ENCODE peak calls at places on chromosomes 4 and X, in five cellular contexts. E, X, U, T and I are unnamed samples.

GRCh38 chr4:17469931-17470674 is 41.8 kb downstream of the QDPR start:
- DNase-seq in E (peak; percentile 26), X (peak; percentile 16), U (no peak), T (no peak), I (no peak)

GRCh38 chr4:186079698-186080097 is 10.7 kb downstream of the TLR3 start:
- DNase-seq in E (no peak), X (no peak), U (no peak), T (no peak), I (no peak)

GRCh38 chr4:173121044-173121685 is 47.4 kb upstream of the GALNT7 start:
- DNase-seq in E (peak; percentile 68), X (peak; percentile 59), U (no peak), T (no peak), I (no peak)

GRCh38 chrX:152632445-152633097 is 5.1 kb upstream of the GABRQ start:
- DNase-seq in E (peak; percentile 15), X (no peak), U (no peak), T (no peak), I (peak; percentile 3)

GRCh38 chr4:15587649-15588048 is 67.5 kb downstream of the FBXL5 start:
- DNase-seq in E (no peak), X (no peak), U (no peak), T (no peak), I (no peak)

GRCh38 chr4:121408-122084 is 2.8 kb upstream of the ZNF718 start:
- DNase-seq in E (no peak), X (no peak), U (no peak), T (no peak), I (peak; percentile 33)

GRCh38 chr4:138775485-138775884 is 240.1 kb upstream of the NOCT start:
- DNase-seq in E (no peak), X (no peak), U (no peak), T (no peak), I (no peak)

GRCh38 chr4:184384810-184385557 is 89.4 kb downstream of the IRF2 start:
- DNase-seq in E (no peak), X (no peak), U (no peak), T (no peak), I (no peak)

GRCh38 chr4:7859350-7859749 is 80.3 kb downstream of the AFAP1 start:
- DNase-seq in E (no peak), X (no peak), U (peak; percentile 1), T (no peak), I (no peak)

GRCh38 chr4:151376540-151376939 is 32.4 kb upstream of the FHIP1A start:
- DNase-seq in E (no peak), X (no peak), U (no peak), T (no peak), I (no peak)

GRCh38 chrX:7170903-7171302 is 22.9 kb upstream of the PUDP start:
- DNase-seq in E (no peak), X (no peak), U (no peak), T (no peak), I (peak; percentile 18)

GRCh38 chr4:125444166-125444565 is 129.4 kb downstream of the FAT4 start:
- DNase-seq in E (no peak), X (no peak), U (no peak), T (no peak), I (no peak)

GRCh38 chr4:118356731-118357130 is 3.9 kb upstream of the PRSS12 start:
- DNase-seq in E (no peak), X (no peak), U (no peak), T (no peak), I (no peak)

GRCh38 chrX:108224727-108225455 is 133.3 kb downstream of the ATG4A start:
- DNase-seq in E (peak; percentile 58), X (peak; percentile 47), U (no peak), T (no peak), I (peak; percentile 3)

GRCh38 chr4:183284229-183284628 is 35.8 kb downstream of the CLDN22 start:
- DNase-seq in E (no peak), X (no peak), U (no peak), T (no peak), I (no peak)

GRCh38 chr4:42454755-42455154 is 57.5 kb downstream of the SHISA3 start:
- DNase-seq in E (no peak), X (no peak), U (no peak), T (no peak), I (no peak)

GRCh38 chrX:43969504-43970501 is 3.4 kb downstream of the NDP start:
- DNase-seq in E (peak; percentile 73), X (peak; percentile 65), U (no peak), T (no peak), I (no peak)

GRCh38 chr4:61572160-61572559 is 372.0 kb downstream of the ADGRL3 start:
- DNase-seq in E (peak; percentile 83), X (peak; percentile 80), U (no peak), T (no peak), I (no peak)

GRCh38 chr4:181753189-181753588 is 490.0 kb upstream of the TENM3 start:
- DNase-seq in E (no peak), X (no peak), U (no peak), T (no peak), I (no peak)

GRCh38 chr4:48898733-48899431 is 7.7 kb downstream of the OCIAD2 start:
- DNase-seq in E (peak; percentile 66), X (peak; percentile 58), U (no peak), T (no peak), I (no peak)

GRCh38 chr4:153759407-153760226 is at the start of gene RNF175:
- DNase-seq in E (peak; percentile 4), X (no peak), U (no peak), T (no peak), I (no peak)

GRCh38 chrX:48971325-48972213 is at the start of gene KCND1:
- DNase-seq in E (peak; percentile 75), X (peak; percentile 64), U (peak; percentile 73), T (no peak), I (no peak)

GRCh38 chr4:64940698-64941097 is 531.4 kb upstream of the TECRL start:
- DNase-seq in E (peak; percentile 89), X (peak; percentile 86), U (no peak), T (no peak), I (no peak)

GRCh38 chr4:29278580-29278979 is 1441.6 kb upstream of the PCDH7 start:
- DNase-seq in E (peak; percentile 53), X (peak; percentile 44), U (no peak), T (no peak), I (no peak)

GRCh38 chr4:75412746-75413145 is 101.5 kb downstream of the RCHY1 start:
- DNase-seq in E (no peak), X (no peak), U (no peak), T (no peak), I (no peak)

GRCh38 chrX:120315776-120316175 is 4.5 kb upstream of the TMEM255A start:
- DNase-seq in E (no peak), X (no peak), U (no peak), T (no peak), I (no peak)

GRCh38 chrX:67654301-67654700 is 110.5 kb downstream of the AR start:
- DNase-seq in E (no peak), X (no peak), U (no peak), T (no peak), I (no peak)

GRCh38 chr4:132572210-132572609 is 576.9 kb upstream of the PCDH10 start:
- DNase-seq in E (peak; percentile 96), X (peak; percentile 96), U (no peak), T (no peak), I (no peak)

DNA sequence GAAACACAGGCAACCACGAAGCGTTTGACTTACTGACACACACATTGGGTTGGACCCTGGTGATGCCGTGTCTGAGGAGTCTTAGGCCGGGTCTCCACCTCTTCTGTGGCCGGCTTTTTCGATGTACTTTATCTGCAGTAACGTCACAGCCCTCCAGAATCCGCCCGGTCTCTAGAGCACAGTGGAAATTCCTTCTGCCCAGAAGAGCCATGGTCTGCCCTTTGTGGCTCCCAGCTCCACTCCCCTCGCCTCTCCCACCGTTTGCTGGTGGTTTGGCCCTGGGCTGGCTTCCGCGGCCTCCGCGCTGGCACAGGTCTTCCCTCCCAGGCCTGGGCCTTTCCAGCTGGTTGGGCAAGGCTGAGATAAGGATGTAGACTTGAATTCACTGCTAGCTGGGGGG is 4.3 kb downstream of the MAEA start:
- DNase-seq in E (peak; percentile 83), X (peak; percentile 79), U (peak; percentile 41), T (no peak), I (no peak)
- H3K4me3 ChIP-seq in E (no peak overlapping the region), X (no peak overlapping the region), U (no peak overlapping the region), T (no peak overlapping the region), I (no peak overlapping the region)

GRCh38 chr4:3340038-3340702 is 47.3 kb downstream of the RGS12 start:
- DNase-seq in E (no peak), X (no peak), U (no peak), T (no peak), I (no peak)
- H3K27me3 ChIP-seq in E (no peaks in the 10 kb centered on the region), X (no peaks in the 10 kb centered on the region), U (no peaks in the 10 kb centered on the region), T (no peaks in the 10 kb centered on the region), I (no peaks in the 10 kb centered on the region)

DNA sequence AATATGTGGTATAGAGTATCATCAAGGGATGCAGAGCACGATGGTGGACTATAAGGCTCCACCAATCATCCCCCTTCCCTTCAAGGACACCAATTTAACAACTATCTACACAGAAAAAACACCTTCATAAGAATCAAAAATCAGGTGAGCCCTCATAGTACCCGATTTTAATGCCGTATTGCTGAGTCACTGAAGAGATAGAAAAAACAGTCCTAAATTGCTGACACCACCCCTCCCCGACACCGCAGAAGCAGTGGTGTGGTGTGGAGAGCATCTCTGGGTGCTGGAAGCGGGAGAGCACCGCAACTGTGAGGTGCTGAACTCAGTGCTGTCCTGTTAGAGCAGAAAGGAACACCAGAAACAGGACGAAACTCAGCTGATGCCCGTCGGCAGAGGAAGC is 49.3 kb downstream of the ABCB7 start:
- DNase-seq in E (no peak), X (no peak), U (no peak), T (no peak), I (no peak)
- H3K9me3 ChIP-seq in E (no peaks in the 10 kb centered on the region), X (no peaks in the 10 kb centered on the region), U (no peaks in the 10 kb centered on the region), T (no peaks in the 10 kb centered on the region), I (no peaks in the 10 kb centered on the region)

DNA sequence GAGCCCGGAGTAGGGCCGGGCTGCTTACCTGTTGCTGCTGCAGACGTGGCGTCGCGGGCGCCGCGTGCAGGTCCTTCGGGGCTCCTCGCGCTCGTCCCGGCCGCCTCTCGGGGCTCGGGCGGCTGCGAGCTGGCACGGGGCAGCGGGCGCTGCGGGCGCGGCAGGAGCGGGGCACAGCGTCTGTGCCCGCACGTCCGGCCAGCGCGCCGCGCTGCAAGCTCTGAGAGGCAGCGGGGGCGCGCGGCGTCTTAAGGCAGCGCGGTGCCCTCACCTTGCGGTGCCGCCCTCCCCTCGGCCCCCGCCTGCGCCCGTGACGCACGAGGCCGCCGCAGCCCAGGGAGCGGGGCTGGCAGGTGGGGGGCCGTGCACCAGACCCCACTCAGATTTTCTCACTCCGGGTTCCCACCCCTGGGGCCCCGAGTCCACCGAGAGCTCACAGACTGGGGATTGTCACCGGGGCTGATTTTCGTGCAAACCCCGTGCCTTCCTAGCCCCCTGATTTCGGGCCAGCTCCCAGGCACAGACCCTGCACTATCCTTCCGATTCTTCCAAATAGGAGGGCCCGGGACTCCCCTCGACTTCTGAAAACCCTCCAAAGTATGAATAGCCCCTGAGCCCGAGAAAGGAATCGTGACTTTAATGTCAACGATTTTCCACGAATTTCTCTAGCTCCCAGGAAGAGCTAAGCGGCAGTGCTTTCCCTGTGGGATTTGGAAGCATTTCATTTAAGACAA is at the start of gene GPR101:
- DNase-seq in E (no peak), X (no peak), U (no peak), T (no peak), I (no peak)
- H3K4me3 ChIP-seq in E (no peak within 1 kb of the TSS), X (no peak within 1 kb of the TSS), U (no peak within 1 kb of the TSS), T (no peak within 1 kb of the TSS), I (no peak within 1 kb of the TSS)

GRCh38 chr4:82785248-82786003 is 13.2 kb downstream of the SCD5 start:
- DNase-seq in E (peak; percentile 96), X (peak; percentile 94), U (no peak), T (no peak), I (no peak)
- H3K27me3 ChIP-seq in E (no peaks in the 10 kb centered on the region), X (no peaks in the 10 kb centered on the region), U (no peaks in the 10 kb centered on the region), T (no peaks in the 10 kb centered on the region), I (no peaks in the 10 kb centered on the region)